ENCODE peak calls at places on chromosomes 7 and 10, in nine cellular contexts. W, G, V, Y, H, P, U, I and D are unnamed samples.

GRCh38 chr7:100435401-100436304 is 644 bp downstream of the PPP1R35 start:
- DNase-seq in W (peak), G (peak), V (peak), Y (peak), H (no peak), P (no peak), U (peak), I (peak), D (no peak)

GRCh38 chr10:43200538-43201390 is 62.5 kb downstream of the CSGALNACT2 start:
- DNase-seq in W (no peak), G (no peak), V (no peak), Y (no peak), H (peak), P (no peak), U (peak), I (no peak), D (no peak)

GRCh38 chr10:116215651-116216050 is 57.4 kb downstream of the GFRA1 start:
- DNase-seq in W (no peak), G (no peak), V (no peak), Y (no peak), H (no peak), P (no peak), U (no peak), I (no peak), D (no peak)

GRCh38 chr7:121019018-121019417 is 30.5 kb downstream of the CPED1 start:
- DNase-seq in W (no peak), G (no peak), V (peak), Y (no peak), H (no peak), P (peak), U (no peak), I (no peak), D (no peak)

GRCh38 chr7:85000973-85001372 is 185.9 kb downstream of the SEMA3D start:
- DNase-seq in W (no peak), G (peak), V (no peak), Y (no peak), H (no peak), P (no peak), U (no peak), I (no peak), D (no peak)

GRCh38 chr10:5589963-5590511 is 65.3 kb downstream of the CALML3 start:
- DNase-seq in W (no peak), G (no peak), V (peak), Y (no peak), H (no peak), P (peak), U (no peak), I (peak), D (no peak)

GRCh38 chr7:48087349-48087748 is 1.7 kb upstream of the UPP1 start:
- DNase-seq in W (peak), G (no peak), V (peak), Y (no peak), H (no peak), P (peak), U (no peak), I (no peak), D (no peak)

GRCh38 chr7:5872326-5872725 is 8.3 kb upstream of the OCM start:
- DNase-seq in W (no peak), G (no peak), V (peak), Y (no peak), H (no peak), P (no peak), U (no peak), I (no peak), D (no peak)

GRCh38 chr7:145718129-145718528 is 398.5 kb upstream of the CNTNAP2 start:
- DNase-seq in W (no peak), G (no peak), V (no peak), Y (peak), H (no peak), P (no peak), U (no peak), I (no peak), D (no peak)